ENCODE peak calls at places on chromosomes 12 and 14, in six cellular contexts. One of them, this sample, is unnamed.

GRCh38 chr14:102187044-102187443 is 47.3 kb downstream of the WDR20 start:
- DNase-seq in T1000: no peak
- DNase-seq in NCI-H1436: no peak
- DNase-seq in NCI-H1417: no peak
- DNase-seq in fibroblast of the aortic adventitia: peak; percentile 88
- DNase-seq in activated T-helper 1 cell treated with Interleukin-2 at 50 U/mL for 16 hours: no peak
- DNase-seq in this sample: no peak

GRCh38 chr12:67893003-67893402 is 96.2 kb upstream of the IFNG-AS1 start:
- DNase-seq in T1000: no peak
- DNase-seq in NCI-H1436: no peak
- DNase-seq in NCI-H1417: no peak
- DNase-seq in fibroblast of the aortic adventitia: no peak
- DNase-seq in activated T-helper 1 cell treated with Interleukin-2 at 50 U/mL for 16 hours: no peak
- DNase-seq in this sample: no peak

GRCh38 chr14:54653764-54654469 is 87.0 kb downstream of the SAMD4A start:
- DNase-seq in T1000: peak; percentile 17
- DNase-seq in NCI-H1436: no peak
- DNase-seq in NCI-H1417: no peak
- DNase-seq in fibroblast of the aortic adventitia: peak; percentile 68
- DNase-seq in activated T-helper 1 cell treated with Interleukin-2 at 50 U/mL for 16 hours: no peak
- DNase-seq in this sample: no peak

GRCh38 chr14:74763803-74764531 is 851 bp downstream of the YLPM1 start:
- DNase-seq in T1000: no peak
- DNase-seq in NCI-H1436: no peak
- DNase-seq in NCI-H1417: peak; percentile 35
- DNase-seq in fibroblast of the aortic adventitia: peak; percentile 13
- DNase-seq in activated T-helper 1 cell treated with Interleukin-2 at 50 U/mL for 16 hours: no peak
- DNase-seq in this sample: peak; percentile 4

GRCh38 chr12:55624056-55624455 is 12.6 kb upstream of the OR10P1 start:
- DNase-seq in T1000: no peak
- DNase-seq in NCI-H1436: no peak
- DNase-seq in NCI-H1417: no peak
- DNase-seq in fibroblast of the aortic adventitia: no peak
- DNase-seq in activated T-helper 1 cell treated with Interleukin-2 at 50 U/mL for 16 hours: no peak
- DNase-seq in this sample: no peak

GRCh38 chr14:105315211-105315721 is 718 bp downstream of the PACS2 start:
- DNase-seq in T1000: no peak
- DNase-seq in NCI-H1436: peak; percentile 25
- DNase-seq in NCI-H1417: peak; percentile 71
- DNase-seq in fibroblast of the aortic adventitia: peak; percentile 36
- DNase-seq in activated T-helper 1 cell treated with Interleukin-2 at 50 U/mL for 16 hours: peak; percentile 39
- DNase-seq in this sample: no peak

GRCh38 chr14:105411017-105411941 is 8.3 kb upstream of the MTA1 start:
- DNase-seq in T1000: peak; percentile 48
- DNase-seq in NCI-H1436: peak; percentile 25
- DNase-seq in NCI-H1417: peak; percentile 81
- DNase-seq in fibroblast of the aortic adventitia: peak; percentile 10
- DNase-seq in activated T-helper 1 cell treated with Interleukin-2 at 50 U/mL for 16 hours: no peak
- DNase-seq in this sample: peak; percentile 50

GRCh38 chr14:70827366-70828151 is 18.2 kb upstream of the MAP3K9 start:
- DNase-seq in T1000: no peak
- DNase-seq in NCI-H1436: no peak
- DNase-seq in NCI-H1417: no peak
- DNase-seq in fibroblast of the aortic adventitia: no peak
- DNase-seq in activated T-helper 1 cell treated with Interleukin-2 at 50 U/mL for 16 hours: no peak
- DNase-seq in this sample: no peak

GRCh38 chr14:34227834-34228662 is 234.0 kb downstream of the SPTSSA start:
- DNase-seq in T1000: peak; percentile 18
- DNase-seq in NCI-H1436: peak; percentile 40
- DNase-seq in NCI-H1417: peak; percentile 81
- DNase-seq in fibroblast of the aortic adventitia: peak; percentile 57
- DNase-seq in activated T-helper 1 cell treated with Interleukin-2 at 50 U/mL for 16 hours: peak; percentile 3
- DNase-seq in this sample: peak; percentile 56

GRCh38 chr12:113242018-113242418 is 20.8 kb downstream of the TPCN1 start:
- DNase-seq in T1000: peak; percentile 59
- DNase-seq in NCI-H1436: no peak
- DNase-seq in NCI-H1417: no peak
- DNase-seq in fibroblast of the aortic adventitia: no peak
- DNase-seq in activated T-helper 1 cell treated with Interleukin-2 at 50 U/mL for 16 hours: no peak
- DNase-seq in this sample: no peak

GRCh38 chr12:27176765-27177164 is 67.3 kb upstream of the STK38L start:
- DNase-seq in T1000: no peak
- DNase-seq in NCI-H1436: no peak
- DNase-seq in NCI-H1417: no peak
- DNase-seq in fibroblast of the aortic adventitia: peak; percentile 68
- DNase-seq in activated T-helper 1 cell treated with Interleukin-2 at 50 U/mL for 16 hours: no peak
- DNase-seq in this sample: no peak